ENCODE peak calls at places on chromosomes 13 and 19, in four cellular contexts. S is HCT116, L is iPS DF 6.9, B is mesendoderm. V is an unnamed sample. For H3K27me3, the result is how much of the 10 kb centered on the place peaks cover.

GRCh38 chr19:38134538-38135149 is 89.4 kb downstream of the DPF1 start:
- DNase-seq in L (no peak), B (peak), S (no peak), V (no peak)

GRCh38 chr13:110298221-110298565 is 8.8 kb downstream of the COL4A1 start:
- DNase-seq in B (no peak), L (no peak), S (no peak), V (no peak)

GRCh38 chr13:111469916-111470506 is 149.6 kb downstream of the TEX29 start:
- DNase-seq in S (no peak), B (no peak), L (no peak), V (no peak)

GRCh38 chr13:42808572-42808971 is 27.2 kb downstream of the FAM216B start:
- DNase-seq in L (no peak), S (no peak), B (no peak), V (no peak)

GRCh38 chr13:95636853-95637252 is 7.7 kb downstream of the DZIP1 start:
- DNase-seq in B (no peak), S (no peak), L (no peak), V (no peak)

GRCh38 chr13:76043882-76044281 is 407.8 kb downstream of the LMO7 start:
- DNase-seq in S (no peak), B (no peak), L (no peak), V (no peak)

GRCh38 chr13:20769091-20769490 is 4.7 kb downstream of the EEF1AKMT1 start:
- DNase-seq in S (no peak), L (no peak), B (no peak), V (no peak)

GRCh38 chr13:24161980-24162517 is 1.5 kb downstream of the SPATA13 start:
- DNase-seq in L (no peak), S (no peak), B (no peak), V (no peak)

GRCh38 chr13:52599853-52600603 is 42.2 kb upstream of the HNRNPA1L2 start:
- DNase-seq in L (no peak), S (no peak), B (peak), V (peak)

GRCh38 chr13:113759525-113760137 is 605 bp downstream of the TMEM255B start:
- DNase-seq in B (peak), L (no peak), S (no peak), V (peak)

GRCh38 chr13:99909836-99910619 is 61.5 kb downstream of the ZIC5 start:
- DNase-seq in B (no peak), S (no peak), L (no peak), V (peak)

GRCh38 chr19:49295208-49295880 is 29.6 kb downstream of the SLC6A16 start:
- DNase-seq in S (no peak), L (no peak), B (no peak), V (no peak)
- H3K27me3 ChIP-seq in S (under half), L (under half), B (under half), V (under half)

GRCh38 chr13:29359181-29359580 is 236.3 kb downstream of the SLC7A1 start:
- DNase-seq in S (no peak), L (no peak), B (no peak), V (no peak)
- H3K27me3 ChIP-seq in S (half or more), L (under half), B (under half), V (under half)

DNA sequence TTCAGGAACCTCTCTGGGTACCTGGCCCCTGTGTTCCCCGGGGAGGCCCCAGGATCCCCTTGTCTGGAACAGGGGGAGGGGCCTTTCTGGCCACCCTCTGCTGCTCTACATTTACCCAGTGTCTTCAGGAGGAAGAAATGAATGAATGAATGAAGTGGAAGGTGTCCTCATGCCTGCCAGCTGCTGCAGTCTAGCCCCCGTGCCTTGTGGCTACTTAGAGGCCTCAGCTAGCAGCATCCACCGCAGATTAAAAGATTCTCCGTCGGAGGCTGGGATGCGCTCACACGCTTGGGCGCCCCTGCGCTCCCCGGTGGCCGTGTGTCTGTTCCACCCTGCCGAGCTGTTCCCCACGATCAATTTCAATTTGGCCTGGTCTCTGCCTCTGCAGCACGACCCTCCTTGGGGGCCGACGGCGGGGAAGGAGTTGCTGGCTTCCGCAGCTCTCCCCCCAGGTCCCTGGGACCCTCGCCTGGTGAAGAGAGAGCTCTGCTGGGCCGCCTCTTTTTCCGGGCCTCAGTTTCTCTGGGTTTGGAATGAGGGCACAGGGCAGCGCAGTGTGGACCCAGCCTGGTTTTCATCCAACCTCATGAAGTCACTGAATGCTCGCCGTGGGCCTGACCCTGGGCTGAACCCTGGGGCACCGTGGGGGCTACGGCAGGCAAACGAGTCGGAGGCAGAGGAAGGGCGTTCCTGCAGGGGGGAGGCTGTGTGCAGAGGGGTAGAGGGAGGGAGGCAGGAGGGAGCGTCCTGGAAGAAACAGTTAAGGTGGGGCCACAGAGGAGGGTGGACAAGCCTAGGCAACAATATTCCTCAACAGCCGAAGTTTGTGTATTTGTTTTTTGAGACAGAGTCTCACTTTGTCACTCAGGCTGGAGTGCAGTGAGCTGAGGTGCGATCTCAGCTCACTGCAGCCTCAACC is 28.3 kb downstream of the EFNA2 start:
- DNase-seq in L (no peak), B (no peak), S (no peak), V (peak)
- H3K27me3 ChIP-seq in L (under half), B (under half), S (under half), V (under half)

GRCh38 chr13:60720590-60720989 is 323.6 kb downstream of the TDRD3 start:
- DNase-seq in B (no peak), L (no peak), S (no peak), V (no peak)
- H3K27me3 ChIP-seq in B (under half), L (under half), S (under half), V (under half)

GRCh38 chr19:1316466-1316865 is 30.8 kb downstream of the EFNA2 start:
- DNase-seq in B (no peak), S (no peak), L (no peak), V (no peak)
- H3K27me3 ChIP-seq in B (under half), S (under half), L (under half), V (under half)

DNA sequence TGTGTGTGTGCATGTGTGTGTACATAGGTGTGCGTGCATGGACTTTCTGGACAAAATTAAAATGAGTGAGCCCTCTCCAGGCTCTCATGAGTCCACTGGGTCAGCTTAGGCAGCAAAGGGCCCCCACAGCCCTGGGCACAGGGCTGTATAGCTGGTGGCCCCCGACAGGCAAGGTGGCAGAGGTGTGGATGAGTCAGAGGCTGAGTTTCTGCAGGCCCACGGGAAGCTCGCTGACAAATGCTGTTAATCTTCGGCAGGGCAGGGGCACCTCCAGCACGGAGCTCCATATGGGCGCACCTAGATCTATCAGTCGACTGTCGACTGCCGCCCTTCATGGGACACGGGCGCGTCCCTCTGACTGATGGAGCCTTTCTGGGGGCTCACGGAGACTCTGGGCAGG is 181.1 kb downstream of the URI1 start:
- DNase-seq in L (no peak), S (no peak), B (no peak), V (no peak)
- H3K27me3 ChIP-seq in L (under half), S (under half), B (under half), V (under half)

V was measured in WERI-Rb-1.